ENCODE peak calls at places on chromosomes 7 and 10, in six cellular contexts. P, D, Q, T, E and B are unnamed samples.
A peak's percentile ranks its signal among the peaks of the same experiment; 100 is the strongest.

GRCh38 chr7:78134256-78134655 is 335.7 kb downstream of the PHTF2 start:
- DNase-seq in P (peak; percentile 96), E (peak; percentile 49), D (peak; percentile 37), Q (peak; percentile 39), T (peak; percentile 50), B (peak; percentile 29)

GRCh38 chr7:128910569-128910945 is at the start of gene KCP:
- DNase-seq in P (no peak), D (peak; percentile 64), E (no peak), Q (no peak), T (no peak), B (no peak)

GRCh38 chr10:8233832-8234259 is 179.4 kb downstream of the GATA3 start:
- DNase-seq in T (no peak), Q (no peak), E (no peak), D (no peak), P (no peak), B (no peak)

GRCh38 chr10:59176241-59177030 is at the start of gene PHYHIPL:
- DNase-seq in D (peak; percentile 73), T (no peak), Q (peak; percentile 21), E (peak; percentile 55), P (no peak), B (peak; percentile 40)

GRCh38 chr7:16561943-16562342 is 35.3 kb downstream of the LRRC72 start:
- DNase-seq in Q (no peak), D (peak; percentile 17), E (peak; percentile 21), T (no peak), P (no peak), B (no peak)

GRCh38 chr10:34475222-34475621 is 339.9 kb downstream of the PARD3 start:
- DNase-seq in T (no peak), P (no peak), Q (no peak), E (no peak), D (no peak), B (no peak)

GRCh38 chr10:82914655-82915136 is 1039.7 kb downstream of the NRG3 start:
- DNase-seq in Q (no peak), D (no peak), E (no peak), P (no peak), T (no peak), B (no peak)

GRCh38 chr10:79349766-79350406 is 2.6 kb downstream of the PPIF start:
- DNase-seq in D (no peak), T (peak; percentile 14), Q (peak; percentile 8), P (no peak), E (peak; percentile 91), B (no peak)

GRCh38 chr7:88928266-88928665 is 132.7 kb upstream of the TEX47 start:
- DNase-seq in T (no peak), P (no peak), Q (no peak), D (no peak), E (peak; percentile 23), B (no peak)

GRCh38 chr7:156640257-156640948 is at the start of gene RNF32:
- DNase-seq in P (peak; percentile 88), E (peak; percentile 84), Q (peak; percentile 99), T (peak; percentile 100), D (peak; percentile 96), B (peak; percentile 98)

GRCh38 chr7:138137423-138138171 is 61.3 kb downstream of the AKR1D1 start:
- DNase-seq in P (no peak), E (no peak), T (no peak), D (no peak), Q (no peak), B (no peak)

GRCh38 chr10:102670065-102670400 is 25.8 kb downstream of the TRIM8 start:
- DNase-seq in T (no peak), P (no peak), D (no peak), Q (no peak), E (no peak), B (no peak)
- TF ChIP-seq CTCF in T (no peak), P (no peak), D (no peak), Q (no peak), E (no peak), B (no peak)

DNA sequence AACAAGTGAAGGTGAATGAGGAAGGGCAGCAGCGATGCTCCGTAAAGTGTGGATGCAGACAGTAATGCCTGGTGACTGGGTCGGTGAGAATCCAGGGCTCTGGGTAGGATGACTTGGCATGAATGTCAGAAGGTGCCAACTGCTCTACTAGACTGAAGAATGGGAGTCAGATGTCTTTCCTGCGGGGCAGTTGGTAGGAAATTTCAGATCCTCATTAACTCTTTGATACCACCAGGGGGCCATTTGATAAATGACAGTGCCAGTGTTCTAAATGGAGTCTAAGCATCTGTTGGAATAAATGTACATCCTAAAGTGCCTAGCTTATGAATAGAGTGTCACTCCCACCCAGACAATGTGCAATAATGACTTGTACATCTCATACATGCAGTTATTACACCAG is 462.0 kb downstream of the GRM8 start:
- DNase-seq in Q (no peak), D (no peak), T (no peak), P (no peak), E (no peak), B (no peak)
- TF ChIP-seq CTCF in Q (no peak), D (peak; percentile 29), T (no peak), P (peak; percentile 29), E (no peak), B (peak; percentile 63)

DNA sequence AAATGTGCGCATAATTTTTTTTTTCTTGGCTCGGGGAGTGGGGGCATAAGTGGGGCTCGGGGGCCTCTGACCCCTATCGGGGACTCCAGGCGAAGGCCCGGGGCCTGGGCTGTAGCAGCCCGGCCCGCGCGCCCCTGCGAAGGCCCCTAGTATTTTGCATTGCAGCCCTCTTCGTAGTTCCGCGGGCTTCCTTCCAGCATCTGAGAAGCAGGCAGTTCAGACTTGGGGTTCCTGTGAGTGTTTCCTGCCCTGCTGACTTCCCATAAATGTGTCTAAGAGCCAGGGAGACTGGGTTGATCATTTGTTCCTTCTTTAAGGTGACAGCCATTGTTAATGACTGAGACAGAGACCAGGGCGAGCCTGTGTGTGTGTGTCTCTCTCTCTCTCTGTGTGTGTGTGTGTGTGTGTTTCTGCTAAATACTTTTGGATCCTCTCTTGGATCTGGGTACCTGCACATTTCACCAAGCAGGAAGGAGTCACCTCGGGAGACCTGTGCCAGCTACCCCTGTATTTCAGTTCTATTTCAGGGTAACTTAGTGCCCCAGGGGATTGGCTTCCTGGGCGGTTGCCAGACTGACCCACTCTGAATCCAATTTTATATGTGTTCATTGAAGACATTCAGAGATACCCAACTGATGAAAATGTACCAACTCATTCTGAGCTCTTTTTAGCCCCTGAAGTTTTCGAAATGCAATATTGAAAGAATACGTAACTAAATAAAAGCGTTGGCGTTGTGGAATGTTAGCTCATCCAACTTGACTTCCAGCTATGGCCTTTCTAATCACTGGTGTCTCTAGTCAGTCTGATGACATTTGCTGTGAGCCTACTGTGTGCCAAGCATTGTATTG is 811 bp downstream of the MSRB2 start:
- DNase-seq in E (peak; percentile 57), T (peak; percentile 57), D (peak; percentile 54), Q (peak; percentile 45), P (peak; percentile 43), B (peak; percentile 25)
- TF ChIP-seq CTCF in E (no peak), T (no peak), D (no peak), Q (no peak), P (no peak), B (no peak)

GRCh38 chr10:97332586-97333350 is 1.8 kb downstream of the FRAT2 start:
- DNase-seq in D (peak; percentile 62), E (peak; percentile 73), T (peak; percentile 50), Q (no peak), P (peak; percentile 85), B (peak; percentile 43)
- TF ChIP-seq CTCF in D (no peak), E (peak; percentile 52), T (peak; percentile 62), Q (peak; percentile 3), P (peak; percentile 43), B (no peak)

DNA sequence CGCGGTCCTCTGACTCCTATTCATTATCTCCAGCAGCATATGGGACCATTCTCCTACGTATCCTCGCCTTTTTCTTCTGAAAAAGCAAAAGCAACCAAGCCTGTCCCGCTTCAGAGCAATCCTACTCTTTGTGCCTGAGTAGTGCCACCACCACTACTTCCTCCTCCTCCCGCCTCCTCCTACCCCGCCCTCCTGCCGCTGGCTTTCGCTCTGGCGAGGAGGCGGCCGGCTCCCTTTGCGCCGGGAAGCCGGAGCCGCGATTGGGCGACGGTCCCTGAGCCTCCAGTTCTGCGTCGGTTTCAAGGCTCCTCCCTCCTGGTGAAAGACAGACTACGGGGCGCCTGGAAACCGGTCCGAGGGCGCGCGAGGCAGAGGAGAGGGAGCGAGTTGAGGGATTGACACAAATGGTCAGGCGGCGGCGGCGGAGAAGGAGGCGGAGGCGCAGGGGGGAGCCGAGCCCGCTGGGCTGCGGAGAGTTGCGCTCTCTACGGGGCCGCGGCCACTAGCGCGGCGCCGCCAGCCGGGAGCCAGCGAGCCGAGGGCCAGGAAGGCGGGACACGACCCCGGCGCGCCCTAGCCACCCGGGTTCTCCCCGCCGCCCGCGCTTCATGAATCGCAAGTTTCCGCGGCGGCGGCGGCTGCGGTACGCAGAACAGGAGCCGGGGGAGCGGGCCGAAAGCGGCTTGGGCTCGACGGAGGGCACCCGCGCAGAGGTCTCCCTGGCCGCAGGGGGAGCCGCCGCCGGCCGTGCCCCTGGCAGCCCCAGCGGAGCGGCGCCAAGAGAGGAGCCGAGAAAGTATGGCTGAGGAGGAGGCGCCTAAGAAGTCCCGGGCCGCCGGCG is at the start of gene FZD1:
- DNase-seq in T (peak; percentile 91), E (peak; percentile 98), P (peak; percentile 99), Q (peak; percentile 87), D (peak; percentile 99), B (peak; percentile 94)
- TF ChIP-seq CTCF in T (no peak), E (no peak), P (peak; percentile 51), Q (no peak), D (peak; percentile 20), B (no peak)